ENCODE peak calls at places on chromosomes 5 and 9, in seven cellular contexts. One of them, this sample, is unnamed. For H3K36me3, the result is how much of the 10 kb centered on the place peaks cover.

GRCh38 chr5:71589903-71590302 is 2.8 kb downstream of the MCCC2 start:
- ATAC-seq in HCT116: no peak
- ATAC-seq in K562: no peak
- ATAC-seq in heart right ventricle: no peak
- ATAC-seq in upper lobe of right lung: no peak
- ATAC-seq in lower lobe of right lung: no peak
- ATAC-seq in upper lobe of left lung: no peak
- ATAC-seq in this sample: no peak

GRCh38 chr5:153659337-153659736 is 168.9 kb downstream of the GRIA1 start:
- ATAC-seq in HCT116: no peak
- ATAC-seq in K562: no peak
- ATAC-seq in heart right ventricle: no peak
- ATAC-seq in upper lobe of right lung: no peak
- ATAC-seq in lower lobe of right lung: no peak
- ATAC-seq in upper lobe of left lung: no peak
- ATAC-seq in this sample: no peak

GRCh38 chr9:130805510-130806387 is 29.3 kb upstream of the ABL1 start:
- ATAC-seq in HCT116: no peak
- ATAC-seq in K562: peak
- ATAC-seq in heart right ventricle: no peak
- ATAC-seq in upper lobe of right lung: no peak
- ATAC-seq in lower lobe of right lung: no peak
- ATAC-seq in upper lobe of left lung: no peak
- ATAC-seq in this sample: no peak

GRCh38 chr5:109426075-109426474 is 16.3 kb upstream of the PJA2 start:
- ATAC-seq in HCT116: no peak
- ATAC-seq in K562: no peak
- ATAC-seq in heart right ventricle: no peak
- ATAC-seq in upper lobe of right lung: no peak
- ATAC-seq in lower lobe of right lung: no peak
- ATAC-seq in upper lobe of left lung: no peak
- ATAC-seq in this sample: no peak

GRCh38 chr9:112743216-112743835 is 7.2 kb upstream of the SNX30 start:
- ATAC-seq in HCT116: peak
- ATAC-seq in K562: peak
- ATAC-seq in heart right ventricle: no peak
- ATAC-seq in upper lobe of right lung: no peak
- ATAC-seq in lower lobe of right lung: no peak
- ATAC-seq in upper lobe of left lung: no peak
- ATAC-seq in this sample: no peak

GRCh38 chr5:131363811-131364506 is 100.1 kb downstream of the CDC42SE2 start:
- ATAC-seq in HCT116: no peak
- ATAC-seq in K562: no peak
- ATAC-seq in heart right ventricle: no peak
- ATAC-seq in upper lobe of right lung: peak
- ATAC-seq in lower lobe of right lung: peak
- ATAC-seq in upper lobe of left lung: no peak
- ATAC-seq in this sample: no peak

GRCh38 chr9:121023064-121023463 is 27.0 kb downstream of the C5 start:
- ATAC-seq in HCT116: peak
- ATAC-seq in K562: peak
- ATAC-seq in heart right ventricle: no peak
- ATAC-seq in upper lobe of right lung: no peak
- ATAC-seq in lower lobe of right lung: no peak
- ATAC-seq in upper lobe of left lung: no peak
- ATAC-seq in this sample: no peak

GRCh38 chr9:109894444-109894843 is 114.4 kb downstream of the PALM2AKAP2 start:
- ATAC-seq in HCT116: no peak
- ATAC-seq in K562: no peak
- ATAC-seq in heart right ventricle: no peak
- ATAC-seq in upper lobe of right lung: no peak
- ATAC-seq in lower lobe of right lung: no peak
- ATAC-seq in upper lobe of left lung: no peak
- ATAC-seq in this sample: no peak

GRCh38 chr9:84493284-84493947 is 152.9 kb upstream of the SLC28A3 start:
- ATAC-seq in HCT116: no peak
- ATAC-seq in K562: no peak
- ATAC-seq in heart right ventricle: no peak
- ATAC-seq in upper lobe of right lung: no peak
- ATAC-seq in lower lobe of right lung: no peak
- ATAC-seq in upper lobe of left lung: no peak
- ATAC-seq in this sample: no peak

GRCh38 chr5:120706877-120707276 is 242.8 kb downstream of the PRR16 start:
- ATAC-seq in HCT116: no peak
- ATAC-seq in K562: no peak
- ATAC-seq in heart right ventricle: no peak
- ATAC-seq in upper lobe of right lung: no peak
- ATAC-seq in lower lobe of right lung: no peak
- ATAC-seq in upper lobe of left lung: no peak
- ATAC-seq in this sample: no peak

GRCh38 chr5:164235176-164235914 is 729.9 kb downstream of the MAT2B start:
- ATAC-seq in HCT116: no peak
- ATAC-seq in K562: no peak
- ATAC-seq in heart right ventricle: no peak
- ATAC-seq in upper lobe of right lung: no peak
- ATAC-seq in lower lobe of right lung: no peak
- ATAC-seq in upper lobe of left lung: peak
- ATAC-seq in this sample: no peak

GRCh38 chr5:95928724-95929253 is 32.9 kb downstream of the ELL2 start:
- ATAC-seq in HCT116: no peak
- ATAC-seq in K562: no peak
- ATAC-seq in heart right ventricle: no peak
- ATAC-seq in upper lobe of right lung: no peak
- ATAC-seq in lower lobe of right lung: peak
- ATAC-seq in upper lobe of left lung: no peak
- ATAC-seq in this sample: no peak

GRCh38 chr9:88732128-88732527 is 197.2 kb downstream of the NXNL2 start:
- ATAC-seq in HCT116: no peak
- ATAC-seq in K562: no peak
- ATAC-seq in heart right ventricle: peak
- ATAC-seq in upper lobe of right lung: peak
- ATAC-seq in lower lobe of right lung: peak
- ATAC-seq in upper lobe of left lung: no peak
- ATAC-seq in this sample: peak

GRCh38 chr5:53063791-53064190 is 45.8 kb downstream of the MOCS2 start:
- ATAC-seq in HCT116: no peak
- ATAC-seq in K562: no peak
- ATAC-seq in heart right ventricle: no peak
- ATAC-seq in upper lobe of right lung: no peak
- ATAC-seq in lower lobe of right lung: no peak
- ATAC-seq in upper lobe of left lung: no peak
- ATAC-seq in this sample: no peak

GRCh38 chr5:177536386-177536785 is 18.0 kb downstream of the FAM193B start:
- ATAC-seq in HCT116: no peak
- ATAC-seq in K562: no peak
- ATAC-seq in heart right ventricle: no peak
- ATAC-seq in upper lobe of right lung: no peak
- ATAC-seq in lower lobe of right lung: peak
- ATAC-seq in upper lobe of left lung: no peak
- ATAC-seq in this sample: no peak
- H3K36me3 ChIP-seq in HCT116: under half
- H3K36me3 ChIP-seq in K562: half or more
- H3K36me3 ChIP-seq in heart right ventricle: under half
- H3K36me3 ChIP-seq in upper lobe of right lung: half or more
- H3K36me3 ChIP-seq in lower lobe of right lung: half or more
- H3K36me3 ChIP-seq in upper lobe of left lung: half or more
- H3K36me3 ChIP-seq in this sample: half or more

GRCh38 chr9:126206099-126206498 is 120.5 kb upstream of the MVB12B start:
- ATAC-seq in HCT116: no peak
- ATAC-seq in K562: no peak
- ATAC-seq in heart right ventricle: no peak
- ATAC-seq in upper lobe of right lung: no peak
- ATAC-seq in lower lobe of right lung: no peak
- ATAC-seq in upper lobe of left lung: no peak
- ATAC-seq in this sample: no peak

GRCh38 chr9:126204708-126205225 is 121.9 kb upstream of the MVB12B start:
- ATAC-seq in HCT116: no peak
- ATAC-seq in K562: no peak
- ATAC-seq in heart right ventricle: no peak
- ATAC-seq in upper lobe of right lung: no peak
- ATAC-seq in lower lobe of right lung: no peak
- ATAC-seq in upper lobe of left lung: no peak
- ATAC-seq in this sample: no peak

GRCh38 chr9:126204197-126204596 is 122.4 kb upstream of the MVB12B start:
- ATAC-seq in HCT116: no peak
- ATAC-seq in K562: no peak
- ATAC-seq in heart right ventricle: no peak
- ATAC-seq in upper lobe of right lung: no peak
- ATAC-seq in lower lobe of right lung: no peak
- ATAC-seq in upper lobe of left lung: no peak
- ATAC-seq in this sample: no peak

GRCh38 chr9:126205260-126205659 is 121.4 kb upstream of the MVB12B start:
- ATAC-seq in HCT116: no peak
- ATAC-seq in K562: no peak
- ATAC-seq in heart right ventricle: no peak
- ATAC-seq in upper lobe of right lung: no peak
- ATAC-seq in lower lobe of right lung: no peak
- ATAC-seq in upper lobe of left lung: no peak
- ATAC-seq in this sample: no peak

GRCh38 chr9:126203313-126203712 is 123.3 kb upstream of the MVB12B start:
- ATAC-seq in HCT116: peak
- ATAC-seq in K562: peak
- ATAC-seq in heart right ventricle: no peak
- ATAC-seq in upper lobe of right lung: no peak
- ATAC-seq in lower lobe of right lung: no peak
- ATAC-seq in upper lobe of left lung: no peak
- ATAC-seq in this sample: no peak
- TF ChIP-seq CTCF in HCT116: peak
- TF ChIP-seq CTCF in K562: peak
- TF ChIP-seq CTCF in heart right ventricle: no peak
- TF ChIP-seq CTCF in upper lobe of right lung: no peak
- TF ChIP-seq CTCF in lower lobe of right lung: no peak
- TF ChIP-seq CTCF in upper lobe of left lung: no peak
- TF ChIP-seq CTCF in this sample: no peak

DNA sequence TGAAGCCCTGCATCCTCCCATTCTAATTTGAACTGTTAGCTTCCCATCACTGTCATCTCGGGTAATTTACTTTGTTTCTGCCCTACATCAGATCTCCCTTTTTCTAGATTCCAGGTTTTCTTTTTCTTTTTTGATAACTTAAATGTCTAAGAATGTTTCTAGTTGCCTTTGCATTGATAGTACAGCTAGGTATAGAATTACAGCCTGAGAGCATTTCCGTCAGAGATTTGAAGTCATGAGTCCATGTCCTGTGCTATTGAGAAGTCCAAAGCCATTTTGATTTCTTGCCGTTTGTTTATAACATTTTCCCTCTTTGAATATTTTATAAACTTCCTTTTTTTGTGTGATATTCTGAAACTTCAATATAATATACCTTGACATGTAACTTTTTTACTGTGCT is 5.3 kb downstream of the TENT2 start:
- ATAC-seq in HCT116: no peak
- ATAC-seq in K562: no peak
- ATAC-seq in heart right ventricle: no peak
- ATAC-seq in upper lobe of right lung: no peak
- ATAC-seq in lower lobe of right lung: no peak
- ATAC-seq in upper lobe of left lung: no peak
- ATAC-seq in this sample: no peak
- H3K36me3 ChIP-seq in HCT116: under half
- H3K36me3 ChIP-seq in K562: half or more
- H3K36me3 ChIP-seq in heart right ventricle: half or more
- H3K36me3 ChIP-seq in upper lobe of right lung: under half
- H3K36me3 ChIP-seq in lower lobe of right lung: half or more
- H3K36me3 ChIP-seq in upper lobe of left lung: under half
- H3K36me3 ChIP-seq in this sample: under half

GRCh38 chr5:23269981-23270380 is 237.4 kb upstream of the PRDM9 start:
- ATAC-seq in HCT116: no peak
- ATAC-seq in K562: no peak
- ATAC-seq in heart right ventricle: no peak
- ATAC-seq in upper lobe of right lung: no peak
- ATAC-seq in lower lobe of right lung: no peak
- ATAC-seq in upper lobe of left lung: no peak
- ATAC-seq in this sample: peak

GRCh38 chr5:23268136-23268535 is 239.3 kb upstream of the PRDM9 start:
- ATAC-seq in HCT116: no peak
- ATAC-seq in K562: no peak
- ATAC-seq in heart right ventricle: no peak
- ATAC-seq in upper lobe of right lung: no peak
- ATAC-seq in lower lobe of right lung: no peak
- ATAC-seq in upper lobe of left lung: no peak
- ATAC-seq in this sample: no peak
- TF ChIP-seq CTCF in HCT116: no peak
- TF ChIP-seq CTCF in K562: no peak
- TF ChIP-seq CTCF in heart right ventricle: no peak
- TF ChIP-seq CTCF in upper lobe of right lung: no peak
- TF ChIP-seq CTCF in lower lobe of right lung: no peak
- TF ChIP-seq CTCF in upper lobe of left lung: no peak
- TF ChIP-seq CTCF in this sample: no peak

GRCh38 chr5:133992429-133993151 is 12.2 kb downstream of the VDAC1 start:
- ATAC-seq in HCT116: no peak
- ATAC-seq in K562: no peak
- ATAC-seq in heart right ventricle: peak
- ATAC-seq in upper lobe of right lung: peak
- ATAC-seq in lower lobe of right lung: peak
- ATAC-seq in upper lobe of left lung: no peak
- ATAC-seq in this sample: peak
- H3K36me3 ChIP-seq in HCT116: under half
- H3K36me3 ChIP-seq in K562: half or more
- H3K36me3 ChIP-seq in heart right ventricle: under half
- H3K36me3 ChIP-seq in upper lobe of right lung: under half
- H3K36me3 ChIP-seq in lower lobe of right lung: under half
- H3K36me3 ChIP-seq in upper lobe of left lung: under half
- H3K36me3 ChIP-seq in this sample: under half

GRCh38 chr5:16807475-16807874 is 128.6 kb downstream of the MYO10 start:
- ATAC-seq in HCT116: no peak
- ATAC-seq in K562: no peak
- ATAC-seq in heart right ventricle: no peak
- ATAC-seq in upper lobe of right lung: no peak
- ATAC-seq in lower lobe of right lung: no peak
- ATAC-seq in upper lobe of left lung: no peak
- ATAC-seq in this sample: no peak

GRCh38 chr5:16806691-16807433 is 129.2 kb downstream of the MYO10 start:
- ATAC-seq in HCT116: no peak
- ATAC-seq in K562: no peak
- ATAC-seq in heart right ventricle: no peak
- ATAC-seq in upper lobe of right lung: no peak
- ATAC-seq in lower lobe of right lung: no peak
- ATAC-seq in upper lobe of left lung: no peak
- ATAC-seq in this sample: no peak

GRCh38 chr5:16803831-16804230 is 132.3 kb downstream of the MYO10 start:
- ATAC-seq in HCT116: peak
- ATAC-seq in K562: no peak
- ATAC-seq in heart right ventricle: no peak
- ATAC-seq in upper lobe of right lung: no peak
- ATAC-seq in lower lobe of right lung: no peak
- ATAC-seq in upper lobe of left lung: no peak
- ATAC-seq in this sample: no peak

GRCh38 chr5:16808021-16808420 is 128.1 kb downstream of the MYO10 start:
- ATAC-seq in HCT116: no peak
- ATAC-seq in K562: no peak
- ATAC-seq in heart right ventricle: no peak
- ATAC-seq in upper lobe of right lung: no peak
- ATAC-seq in lower lobe of right lung: no peak
- ATAC-seq in upper lobe of left lung: no peak
- ATAC-seq in this sample: no peak

GRCh38 chr5:16805478-16805877 is 130.6 kb downstream of the MYO10 start:
- ATAC-seq in HCT116: no peak
- ATAC-seq in K562: no peak
- ATAC-seq in heart right ventricle: no peak
- ATAC-seq in upper lobe of right lung: no peak
- ATAC-seq in lower lobe of right lung: no peak
- ATAC-seq in upper lobe of left lung: no peak
- ATAC-seq in this sample: no peak
- TF ChIP-seq CTCF in HCT116: no peak
- TF ChIP-seq CTCF in K562: no peak
- TF ChIP-seq CTCF in heart right ventricle: no peak
- TF ChIP-seq CTCF in upper lobe of right lung: no peak
- TF ChIP-seq CTCF in lower lobe of right lung: no peak
- TF ChIP-seq CTCF in upper lobe of left lung: no peak
- TF ChIP-seq CTCF in this sample: no peak